ENCODE peak calls at places on chromosomes 7 and 10, in six cellular contexts. S, A, O, W, N and Y are unnamed samples.

GRCh38 chr7:154423219-154423618 is 371.0 kb downstream of the DPP6 start:
- DNase-seq in W (no peak), S (no peak), O (no peak), A (no peak), N (no peak), Y (no peak)

GRCh38 chr7:91553410-91553895 is 289.2 kb downstream of the FZD1 start:
- DNase-seq in O (no peak), A (no peak), W (no peak), S (no peak), N (no peak), Y (no peak)

GRCh38 chr10:71727429-71728217 is 8.0 kb upstream of the C10orf105 start:
- DNase-seq in O (no peak), A (no peak), S (no peak), N (no peak), W (peak; percentile 87), Y (no peak)

GRCh38 chr7:151085691-151086620 is at the start of gene AGAP3:
- DNase-seq in N (no peak), A (no peak), W (no peak), O (peak; percentile 93), S (peak; percentile 86), Y (peak; percentile 54)

GRCh38 chr10:34858003-34858402 is 42.9 kb upstream of the PARD3 start:
- DNase-seq in N (no peak), S (no peak), O (no peak), A (no peak), W (no peak), Y (no peak)

GRCh38 chr7:118949031-118949430 is 724.5 kb downstream of the ANKRD7 start:
- DNase-seq in S (peak; percentile 59), N (no peak), W (no peak), A (no peak), O (no peak), Y (no peak)

GRCh38 chr10:8233832-8234259 is 179.4 kb downstream of the GATA3 start:
- DNase-seq in A (no peak), S (no peak), W (no peak), O (no peak), N (no peak), Y (no peak)

GRCh38 chr7:31896929-31897328 is 173.3 kb downstream of the PDE1C start:
- DNase-seq in S (peak; percentile 89), A (no peak), W (no peak), O (no peak), N (no peak), Y (peak; percentile 78)

GRCh38 chr7:44324204-44325126 is 929 bp downstream of the CAMK2B start:
- DNase-seq in W (no peak), N (no peak), S (no peak), A (no peak), O (peak; percentile 53), Y (no peak)

GRCh38 chr10:76303682-76304316 is 872.4 kb downstream of the LRMDA start:
- DNase-seq in N (peak; percentile 27), A (no peak), O (peak; percentile 90), W (no peak), S (peak; percentile 89), Y (peak; percentile 46)

GRCh38 chr10:117374506-117375359 is 507 bp downstream of the PDZD8 start:
- DNase-seq in A (no peak), S (peak; percentile 70), W (no peak), O (peak; percentile 80), N (no peak), Y (no peak)

GRCh38 chr7:99371376-99371920 is 3.1 kb upstream of the ARPC1B start:
- DNase-seq in W (no peak), O (no peak), N (no peak), A (no peak), S (no peak), Y (no peak)

GRCh38 chr7:2472744-2473143 is 3.5 kb downstream of the GRIFIN start:
- DNase-seq in S (no peak), N (no peak), A (no peak), W (no peak), O (peak; percentile 53), Y (no peak)

GRCh38 chr7:32415519-32415918 is 74.7 kb downstream of the LSM5 start:
- DNase-seq in O (no peak), S (no peak), W (no peak), A (no peak), N (no peak), Y (no peak)

GRCh38 chr7:29915481-29916215 is 74.0 kb downstream of the SCRN1 start:
- DNase-seq in S (no peak), N (no peak), A (peak; percentile 32), W (no peak), O (no peak), Y (peak; percentile 31)

GRCh38 chr10:24722131-24722675 is 1.5 kb downstream of the ARHGAP21 start:
- DNase-seq in A (no peak), S (no peak), O (no peak), W (no peak), N (no peak), Y (no peak)

GRCh38 chr7:44142028-44142427 is 896 bp upstream of the MYL7 start:
- DNase-seq in W (no peak), N (no peak), S (no peak), A (no peak), O (no peak), Y (no peak)

GRCh38 chr7:1368682-1369571 is 90.3 kb downstream of the MICALL2 start:
- DNase-seq in N (no peak), W (no peak), S (no peak), O (peak; percentile 99), A (no peak), Y (no peak)

GRCh38 chr10:35497909-35498308 is 107.2 kb upstream of the GJD4 start:
- DNase-seq in W (no peak), O (no peak), A (no peak), N (no peak), S (no peak), Y (no peak)

GRCh38 chr10:61285749-61286148 is 167.4 kb downstream of the TMEM26 start:
- DNase-seq in S (no peak), O (peak; percentile 47), W (no peak), A (no peak), N (no peak), Y (no peak)

GRCh38 chr10:13633689-13634088 is 46.9 kb downstream of the PRPF18 start:
- DNase-seq in S (peak; percentile 82), W (no peak), A (peak; percentile 15), N (no peak), O (no peak), Y (peak; percentile 98)

GRCh38 chr10:114856544-114857287 is 35.1 kb downstream of the FHIP2A start:
- DNase-seq in O (no peak), A (peak; percentile 68), S (peak; percentile 64), N (peak; percentile 32), W (no peak), Y (no peak)

GRCh38 chr10:111207525-111207924 is 130.7 kb downstream of the ADRA2A start:
- DNase-seq in W (no peak), N (no peak), S (no peak), A (no peak), O (peak; percentile 68), Y (no peak)

GRCh38 chr10:45257615-45258014 is 57.8 kb downstream of the OR13A1 start:
- DNase-seq in W (no peak), N (no peak), A (no peak), O (no peak), S (no peak), Y (no peak)

GRCh38 chr10:45253183-45253914 is 62.1 kb downstream of the OR13A1 start:
- DNase-seq in W (peak; percentile 52), N (no peak), O (no peak), A (no peak), S (no peak), Y (no peak)

GRCh38 chr10:45254892-45255291 is 60.5 kb downstream of the OR13A1 start:
- DNase-seq in O (no peak), N (no peak), A (no peak), S (no peak), W (no peak), Y (no peak)
- H3K4me3 ChIP-seq in O (no peak overlapping the region), N (no peak overlapping the region), A (no peak overlapping the region), S (no peak overlapping the region), W (no peak overlapping the region), Y (no peak overlapping the region)

GRCh38 chr10:119248681-119249080 is 41.3 kb downstream of the GRK5 start:
- DNase-seq in O (no peak), W (no peak), N (no peak), A (no peak), S (no peak), Y (no peak)

GRCh38 chr10:119251315-119251708 is 43.9 kb downstream of the GRK5 start:
- DNase-seq in S (peak; percentile 97), O (no peak), A (peak; percentile 33), N (no peak), W (no peak), Y (peak; percentile 75)

GRCh38 chr10:119252470-119253151 is 45.2 kb downstream of the GRK5 start:
- DNase-seq in S (no peak), O (no peak), N (no peak), W (no peak), A (no peak), Y (no peak)

GRCh38 chr10:119252051-119252465 is 44.7 kb downstream of the GRK5 start:
- DNase-seq in N (no peak), A (no peak), S (peak; percentile 71), W (no peak), O (no peak), Y (no peak)

DNA sequence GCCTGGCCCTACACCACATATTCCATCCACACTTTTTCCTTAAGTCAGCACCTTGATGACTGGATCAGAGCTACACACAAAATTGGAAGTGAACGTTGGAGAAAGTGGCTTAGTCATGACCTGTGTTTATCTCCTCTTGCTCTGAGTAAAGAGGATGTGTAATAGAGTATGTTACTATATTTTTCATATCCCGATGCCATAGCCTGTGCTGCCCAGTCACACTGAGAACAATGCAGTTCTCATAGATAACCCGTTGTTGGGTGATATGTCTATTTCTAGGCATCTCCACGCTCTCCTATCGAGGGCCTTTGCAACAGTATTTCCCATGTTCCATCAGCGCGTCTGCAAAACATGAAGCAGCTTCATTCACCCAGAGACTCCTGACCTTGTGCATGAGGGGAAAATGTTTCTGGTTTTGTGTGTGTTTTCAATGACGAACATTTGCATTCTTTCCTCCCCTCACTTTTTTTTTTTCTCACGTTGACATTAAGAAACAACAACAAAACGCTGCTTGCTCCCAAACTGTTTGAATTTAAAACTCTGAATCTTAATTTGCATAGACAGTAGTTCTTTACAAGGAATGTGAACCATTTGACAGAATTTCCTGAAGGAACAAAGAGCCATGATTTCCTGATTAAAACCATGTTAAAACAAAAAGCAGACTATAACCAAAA is 43.4 kb downstream of the GRK5 start:
- DNase-seq in A (peak; percentile 59), S (peak; percentile 95), N (peak; percentile 94), W (no peak), O (no peak), Y (peak; percentile 54)
- H3K4me3 ChIP-seq in A (no peak overlapping the region), S (peak overlapping the region; percentile 1), N (peak overlapping the region; percentile 12), W (no peak overlapping the region), O (no peak overlapping the region), Y (no peak overlapping the region)

GRCh38 chr10:133176546-133176945 is 16.5 kb downstream of the KNDC1 start:
- DNase-seq in S (no peak), N (no peak), O (no peak), W (no peak), A (no peak), Y (no peak)
- H3K4me3 ChIP-seq in S (no peak overlapping the region), N (no peak overlapping the region), O (no peak overlapping the region), W (no peak overlapping the region), A (no peak overlapping the region), Y (no peak overlapping the region)

DNA sequence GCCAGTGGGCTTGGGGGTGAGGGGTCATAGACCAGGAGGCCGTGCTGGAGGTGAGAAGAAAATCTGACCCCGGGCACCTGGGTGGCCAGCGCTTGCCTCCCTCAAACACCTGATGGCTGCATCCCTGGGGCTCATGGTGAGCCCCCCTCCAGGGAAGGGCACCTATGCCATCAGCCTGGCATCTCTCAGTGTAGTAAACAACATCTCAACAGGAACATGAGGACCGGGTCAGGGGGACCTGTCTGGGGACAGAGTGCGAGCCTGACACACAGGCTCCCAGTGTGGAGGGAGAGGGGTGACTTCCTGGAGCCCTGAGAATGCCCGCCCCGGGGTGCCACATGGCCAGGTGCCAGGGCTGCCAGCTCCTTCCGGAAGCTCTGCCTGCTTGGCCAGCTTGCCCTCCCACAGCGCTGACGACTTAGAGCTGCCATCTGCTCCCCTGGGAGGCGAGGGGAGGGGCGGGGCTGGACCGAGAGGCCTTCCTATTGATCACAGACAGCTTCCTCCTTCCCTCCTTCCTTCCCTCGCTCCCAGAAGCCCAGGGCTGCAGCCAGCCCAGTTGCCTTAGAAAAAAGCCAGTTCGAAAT is 12.3 kb downstream of the STX1A start:
- DNase-seq in S (no peak), O (no peak), A (no peak), N (no peak), W (no peak), Y (no peak)
- H3K4me3 ChIP-seq in S (no peak overlapping the region), O (no peak overlapping the region), A (no peak overlapping the region), N (peak overlapping the region; percentile 4), W (no peak overlapping the region), Y (no peak overlapping the region)